ENCODE peak calls at places on chromosomes 4 and X, in five cellular contexts. M is IMR-90; Z is heart left ventricle; C is CD4-positive, alpha-beta memory T cell; T is GM23248. H is an unnamed sample. For H3K4me1, H3K36me3 and H3K9me3, the result is how much of the 10 kb centered on the place peaks cover.

GRCh38 chr4:83536649-83537352 is 893 bp downstream of the GPAT3 start:
- DNase-seq in C (no peak), M (no peak), Z (no peak), T (peak), H (no peak)

GRCh38 chrX:40267334-40268118 is 169.8 kb upstream of the BCOR start:
- DNase-seq in M (no peak), Z (no peak), C (no peak), T (peak), H (no peak)

GRCh38 chr4:142850478-142850877 is 4.4 kb upstream of the INPP4B start:
- DNase-seq in Z (no peak), C (no peak), T (peak), M (no peak), H (no peak)

GRCh38 chr4:109803924-109804571 is 2.2 kb upstream of the CFI start:
- DNase-seq in M (peak), Z (no peak), C (no peak), T (peak), H (no peak)

GRCh38 chrX:27619975-27620374 is 29.8 kb downstream of the DCAF8L2 start:
- DNase-seq in M (peak), T (peak), Z (no peak), C (no peak), H (no peak)

GRCh38 chr4:139814285-139815015 is 148.8 kb downstream of the MGST2 start:
- DNase-seq in C (no peak), M (peak), Z (no peak), T (peak), H (no peak)

GRCh38 chrX:42456301-42456700 is 321.7 kb downstream of the PPP1R2C start:
- DNase-seq in M (no peak), T (no peak), C (no peak), Z (no peak), H (no peak)

GRCh38 chr4:25552580-25553271 is 102.9 kb upstream of the SLC34A2 start:
- DNase-seq in T (peak), Z (no peak), M (no peak), C (no peak), H (no peak)

GRCh38 chrX:153063315-153063714 is 7.0 kb downstream of the PNMA3 start:
- DNase-seq in Z (no peak), M (peak), T (peak), C (no peak), H (no peak)

GRCh38 chrX:41722816-41723215 is 1.2 kb upstream of the GPR82 start:
- DNase-seq in C (no peak), T (peak), M (peak), Z (no peak), H (no peak)

GRCh38 chr4:82753725-82754410 is 44.7 kb downstream of the SCD5 start:
- DNase-seq in T (peak), C (no peak), Z (no peak), M (peak), H (no peak)

GRCh38 chrX:106286053-106286650 is 118.0 kb downstream of the PWWP3B start:
- DNase-seq in Z (no peak), C (no peak), T (no peak), M (no peak), H (no peak)

GRCh38 chr4:130395871-130396270 is 1299.9 kb downstream of the C4orf33 start:
- DNase-seq in C (no peak), T (peak), M (peak), Z (no peak), H (no peak)

GRCh38 chr4:89109841-89110540 is 1.3 kb upstream of the TIGD2 start:
- DNase-seq in T (peak), C (no peak), Z (no peak), M (no peak), H (no peak)

GRCh38 chr4:15870079-15870478 is 68.5 kb downstream of the FGFBP1 start:
- DNase-seq in T (no peak), Z (no peak), C (no peak), M (no peak), H (no peak)

GRCh38 chr4:170122252-170122651 is 32.5 kb upstream of the AADAT start:
- DNase-seq in M (no peak), T (no peak), C (no peak), Z (no peak), H (no peak)

GRCh38 chr4:122086338-122086737 is 65.8 kb upstream of the BLTP1 start:
- DNase-seq in C (no peak), T (no peak), M (peak), Z (no peak), H (no peak)

GRCh38 chrX:10043386-10043785 is 76.2 kb downstream of the CLDN34 start:
- DNase-seq in Z (no peak), C (no peak), T (no peak), M (no peak), H (no peak)

GRCh38 chrX:137033774-137034507 is at the start of gene GPR101:
- DNase-seq in C (no peak), M (no peak), Z (no peak), T (peak), H (no peak)

GRCh38 chrX:49177873-49178480 is 6.3 kb downstream of the PLP2 start:
- DNase-seq in M (no peak), C (no peak), T (no peak), Z (no peak), H (no peak)

GRCh38 chr4:107950746-107951540 is 19.6 kb downstream of the CYP2U1 start:
- DNase-seq in M (peak), C (no peak), Z (no peak), T (peak), H (no peak)

GRCh38 chr4:174580597-174580996 is 58.3 kb upstream of the HPGD start:
- DNase-seq in Z (no peak), C (no peak), T (peak), M (no peak), H (no peak)

GRCh38 chr4:90226734-90227133 is 99.5 kb downstream of the CCSER1 start:
- DNase-seq in M (no peak), Z (no peak), T (peak), C (no peak), H (no peak)

GRCh38 chr4:24850669-24851068 is 55.3 kb downstream of the SOD3 start:
- DNase-seq in Z (no peak), M (peak), T (peak), C (no peak), H (no peak)

GRCh38 chr4:8377103-8378075 is 63.1 kb downstream of the ACOX3 start:
- DNase-seq in M (no peak), T (no peak), Z (no peak), C (no peak), H (no peak)

GRCh38 chrX:10709276-10709675 is 88.9 kb upstream of the MID1 start:
- DNase-seq in T (no peak), M (no peak), C (no peak), Z (no peak), H (no peak)

GRCh38 chr4:72280252-72280651 is 248.5 kb downstream of the NPFFR2 start:
- DNase-seq in C (no peak), M (no peak), T (no peak), Z (no peak), H (no peak)

GRCh38 chr4:148574941-148575340 is 132.7 kb upstream of the NR3C2 start:
- DNase-seq in M (no peak), T (no peak), Z (no peak), C (no peak), H (no peak)
- H3K4me1 ChIP-seq in M (under half), T (under half), Z (under half), C (under half), H (under half)

GRCh38 chr4:51862781-51863180 is 19.8 kb downstream of the DCUN1D4 start:
- DNase-seq in T (no peak), C (no peak), Z (no peak), M (no peak), H (no peak)
- H3K36me3 ChIP-seq in T (under half), C (under half), Z (under half), M (under half), H (under half)

GRCh38 chr4:477686-478085 is 21.3 kb downstream of the ZNF721 start:
- DNase-seq in M (no peak), T (no peak), Z (no peak), C (no peak), H (no peak)
- H3K9me3 ChIP-seq in M (under half), T (under half), Z (under half), C (under half), H (under half)

DNA sequence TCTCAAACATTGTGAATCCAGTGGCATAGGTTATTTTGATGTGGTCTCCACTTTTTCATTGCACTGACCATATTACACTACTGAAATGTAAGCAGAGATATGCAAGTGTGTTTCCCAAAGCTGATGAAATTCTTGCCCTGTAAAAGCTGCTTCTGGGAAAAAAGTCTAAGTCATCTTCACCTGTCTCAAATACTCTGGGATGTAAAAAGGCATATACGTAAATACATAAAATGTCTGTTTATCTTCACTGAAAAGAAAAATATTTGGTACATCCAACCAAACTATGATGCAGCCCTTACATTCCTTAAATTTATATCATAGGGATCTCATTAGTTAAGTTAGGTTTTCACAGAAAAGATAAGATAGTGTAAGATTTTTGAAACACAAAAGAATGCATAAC is 7.9 kb downstream of the KDR start:
- DNase-seq in C (no peak), M (no peak), T (no peak), Z (no peak), H (no peak)
- H3K4me1 ChIP-seq in C (under half), M (under half), T (under half), Z (under half), H (under half)

GRCh38 chrX:69506617-69507499 is 2.7 kb downstream of the NALF2 start:
- DNase-seq in C (no peak), Z (no peak), T (peak), M (no peak), H (no peak)

GRCh38 chrX:69503228-69503834 is 795 bp upstream of the NALF2 start:
- DNase-seq in Z (no peak), T (no peak), M (no peak), C (no peak), H (no peak)

GRCh38 chrX:69503835-69504625 is at the start of gene NALF2:
- DNase-seq in C (peak), M (peak), T (peak), Z (no peak), H (no peak)

GRCh38 chrX:69505772-69506616 is 1.9 kb downstream of the NALF2 start:
- DNase-seq in M (no peak), T (no peak), C (no peak), Z (no peak), H (no peak)

DNA sequence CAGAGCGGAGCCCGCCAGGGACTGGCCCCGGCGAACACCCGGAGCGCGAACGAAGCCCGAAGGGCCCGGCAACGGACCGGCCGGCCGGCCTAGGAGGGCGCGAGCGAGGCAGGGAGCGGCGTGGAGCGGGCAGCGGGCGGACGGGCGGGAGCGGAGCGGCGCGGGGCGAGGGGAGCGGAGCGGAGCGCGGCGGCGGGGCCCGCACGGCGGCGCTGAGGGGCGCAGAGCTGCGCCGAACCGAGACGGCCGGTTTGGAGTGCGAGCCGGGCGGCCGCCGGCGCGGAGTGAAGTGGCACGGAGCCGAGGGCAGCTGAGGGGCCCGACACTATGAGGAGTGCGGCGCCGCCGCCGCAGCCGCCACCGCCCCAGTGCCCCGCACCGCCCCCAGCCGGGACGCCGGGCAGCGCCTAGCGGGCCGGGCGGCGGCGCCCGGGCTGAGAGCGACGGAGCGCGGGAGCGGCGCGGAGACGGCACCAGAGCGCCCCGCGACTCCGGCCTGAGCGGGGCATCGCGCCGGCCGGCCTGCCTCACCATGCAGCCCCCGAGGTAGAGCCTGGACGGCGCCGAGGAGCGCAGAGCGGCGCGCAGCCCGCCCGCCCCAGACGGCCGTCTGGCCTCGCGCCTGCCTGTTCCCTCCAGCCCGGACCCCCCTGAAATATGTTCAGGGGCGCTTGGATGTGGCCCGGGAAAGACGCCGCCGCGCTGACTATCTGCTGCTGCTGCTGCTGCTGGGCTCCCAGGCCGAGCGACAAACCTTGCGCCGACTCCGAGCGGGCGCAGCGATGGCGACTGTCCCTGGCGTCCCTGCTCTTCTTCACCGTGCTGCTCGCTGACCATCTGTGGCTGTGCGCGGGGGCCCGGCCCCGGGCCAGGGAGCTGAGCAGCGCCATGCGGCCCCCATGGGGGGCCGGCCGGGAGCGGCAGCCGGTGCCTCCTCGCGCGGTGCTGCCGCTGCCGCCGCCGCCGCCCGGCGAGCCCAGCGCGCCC is 793 bp downstream of the NALF2 start:
- DNase-seq in T (peak), M (no peak), C (no peak), Z (no peak), H (no peak)
- H3K36me3 ChIP-seq in T (under half), M (under half), C (under half), Z (under half), H (under half)

GRCh38 chr4:164856396-164856795 is 20.6 kb upstream of the APELA start:
- DNase-seq in C (no peak), Z (no peak), M (no peak), T (no peak), H (no peak)
- H3K9me3 ChIP-seq in C (under half), Z (under half), M (under half), T (under half), H (under half)

GRCh38 chr4:21002976-21003375 is 302.7 kb downstream of the PACRGL start:
- DNase-seq in T (no peak), M (no peak), C (no peak), Z (no peak), H (no peak)

GRCh38 chr4:21011106-21011505 is 310.8 kb downstream of the PACRGL start:
- DNase-seq in C (no peak), T (no peak), Z (no peak), M (no peak), H (no peak)

GRCh38 chr4:21009956-21010355 is 309.7 kb downstream of the PACRGL start:
- DNase-seq in C (no peak), Z (no peak), T (no peak), M (no peak), H (no peak)

GRCh38 chr4:21001490-21001889 is 301.2 kb downstream of the PACRGL start:
- DNase-seq in T (no peak), Z (no peak), M (no peak), C (no peak), H (no peak)

DNA sequence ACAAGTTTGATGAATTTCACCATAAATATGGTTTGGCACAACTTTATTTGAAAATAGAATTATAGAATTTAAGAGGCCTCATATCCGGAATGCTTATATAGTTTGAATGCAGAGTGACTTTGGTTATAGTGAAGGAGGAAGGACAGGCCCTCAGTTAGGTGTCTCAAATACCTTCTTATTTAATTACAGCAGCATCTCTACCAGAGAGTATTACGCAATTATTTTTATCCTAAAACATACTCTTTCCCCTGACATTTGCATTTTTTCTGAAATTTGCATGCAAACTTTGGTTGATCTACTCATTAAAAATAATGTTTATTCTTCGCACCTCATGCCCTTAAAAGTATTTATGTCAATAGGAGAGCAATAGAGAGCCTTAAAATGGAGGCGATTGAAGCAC is 305.4 kb downstream of the PACRGL start:
- DNase-seq in M (no peak), C (no peak), Z (no peak), T (no peak), H (no peak)
- H3K4me1 ChIP-seq in M (under half), C (under half), Z (under half), T (under half), H (under half)